ENCODE peak calls at places on chromosomes 5 and 9, in six cellular contexts. R is H9, Z is mesenchymal stem cell, M is neuronal stem cell, E is mesendoderm, P is IMR-90. B is an unnamed sample.

GRCh38 chr5:174608631-174609097 is 115.7 kb upstream of the MSX2 start:
- DNase-seq in R (no peak), Z (no peak), M (no peak), E (no peak), P (no peak), B (no peak)

GRCh38 chr9:106859957-106860715 is 2.8 kb upstream of the ZNF462 start:
- DNase-seq in R (peak; percentile 86), Z (peak; percentile 63), M (peak; percentile 60), E (peak; percentile 92), P (no peak), B (peak; percentile 21)

GRCh38 chr9:110256392-110257096 is at the start of gene TXN:
- DNase-seq in R (peak; percentile 82), Z (peak; percentile 95), M (peak; percentile 80), E (peak; percentile 89), P (peak; percentile 87), B (peak; percentile 76)

GRCh38 chr5:97231025-97231636 is 48.1 kb upstream of the RIOK2 start:
- DNase-seq in R (peak; percentile 30), Z (peak; percentile 77), M (peak; percentile 51), E (peak; percentile 76), P (peak; percentile 86), B (peak; percentile 60)

GRCh38 chr5:142426129-142426641 is 101.4 kb upstream of the SPRY4 start:
- DNase-seq in R (no peak), Z (peak; percentile 81), M (no peak), E (peak; percentile 54), P (peak; percentile 63), B (no peak)

GRCh38 chr5:1548702-1549523 is 25.2 kb upstream of the LPCAT1 start:
- DNase-seq in R (no peak), Z (no peak), M (no peak), E (no peak), P (no peak), B (peak; percentile 97)

GRCh38 chr5:169494383-169495251 is 89.0 kb upstream of the SPDL1 start:
- DNase-seq in R (no peak), Z (no peak), M (no peak), E (no peak), P (no peak), B (no peak)

GRCh38 chr5:125484272-125485002 is 738.0 kb upstream of the ZNF608 start:
- DNase-seq in R (no peak), Z (peak; percentile 98), M (no peak), E (no peak), P (peak; percentile 93), B (no peak)

GRCh38 chr5:163460562-163461176 is at the start of gene HMMR:
- DNase-seq in R (no peak), Z (peak; percentile 64), M (no peak), E (peak; percentile 86), P (peak; percentile 23), B (peak; percentile 26)
- H2BK120ac ChIP-seq in R (no peak within 1 kb of the TSS), Z (peak within 1 kb of the TSS; percentile 84), M (no peak within 1 kb of the TSS), E (no peak within 1 kb of the TSS), P (peak within 1 kb of the TSS; percentile 84), B (peak within 1 kb of the TSS; percentile 96)

DNA sequence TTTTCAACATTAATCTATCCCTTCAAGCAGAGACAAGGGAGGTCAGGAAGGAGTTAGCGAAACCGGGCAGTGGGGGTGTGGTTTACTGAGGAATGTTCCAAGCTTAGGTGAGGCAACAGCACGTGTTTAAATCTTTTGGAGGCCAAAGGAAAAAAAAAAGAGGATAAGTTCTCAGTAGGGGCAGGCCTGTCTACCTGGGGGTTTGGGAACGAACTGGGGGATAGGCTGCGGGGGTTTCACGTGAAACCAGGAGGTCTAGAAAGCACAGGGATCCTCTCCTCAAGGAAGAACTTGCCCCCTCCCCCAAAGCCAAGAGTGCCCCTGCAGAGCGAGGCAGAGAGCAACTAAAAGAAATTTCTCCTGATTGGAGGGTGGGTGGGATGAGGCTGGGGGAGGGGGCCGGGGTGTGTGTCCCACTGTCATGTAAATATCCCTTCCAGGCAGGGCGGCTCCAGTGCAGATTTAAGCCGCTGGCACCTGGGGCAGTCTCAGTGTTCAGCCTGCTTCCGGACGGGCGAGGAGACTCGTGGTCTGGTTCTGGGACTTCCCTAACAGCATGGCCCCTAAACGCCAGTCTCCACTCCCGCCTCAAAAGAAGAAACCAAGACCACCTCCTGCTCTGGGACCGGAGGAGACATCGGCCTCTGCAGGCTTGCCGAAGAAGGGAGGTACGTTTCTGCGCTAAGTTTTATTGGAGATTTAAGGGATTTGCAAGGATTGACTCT is 5.5 kb upstream of the SET start:
- DNase-seq in R (peak; percentile 97), Z (peak; percentile 51), M (peak; percentile 76), E (peak; percentile 95), P (peak; percentile 19), B (peak; percentile 70)
- H2BK120ac ChIP-seq in R (no peak overlapping the region), Z (peak overlapping the region; percentile 71), M (no peak overlapping the region), E (no peak overlapping the region), P (peak overlapping the region; percentile 61), B (peak overlapping the region; percentile 67)

DNA sequence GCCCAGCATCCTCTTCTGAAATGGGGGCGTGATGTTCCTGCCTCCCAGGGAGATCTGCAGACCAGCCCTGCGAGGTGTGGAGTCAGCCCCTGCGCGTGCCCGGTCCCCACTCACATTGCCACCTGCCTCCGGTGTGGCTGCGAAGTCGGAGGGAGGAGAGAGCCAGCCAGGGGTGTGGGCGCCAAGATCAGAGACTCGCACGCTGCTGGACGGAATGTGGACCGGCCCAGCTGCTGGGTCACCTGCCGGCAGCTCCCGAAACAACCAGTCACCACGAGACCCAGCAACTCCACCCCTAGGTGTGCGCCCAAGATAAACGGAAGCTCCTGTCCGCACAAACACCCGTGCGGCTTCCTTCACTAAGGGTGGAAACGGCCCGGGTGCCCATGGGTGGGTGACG is 51.1 kb upstream of the EGFL7 start:
- DNase-seq in R (no peak), Z (no peak), M (no peak), E (no peak), P (no peak), B (peak; percentile 49)
- H2BK120ac ChIP-seq in R (no peak overlapping the region), Z (no peak overlapping the region), M (peak overlapping the region; percentile 55), E (no peak overlapping the region), P (peak overlapping the region; percentile 23), B (peak overlapping the region; percentile 77)

GRCh38 chr9:115845648-115846312 is 307.8 kb upstream of the PAPPA start:
- DNase-seq in R (peak; percentile 31), Z (peak; percentile 97), M (no peak), E (peak; percentile 37), P (peak; percentile 92), B (peak; percentile 95)
- H2BK120ac ChIP-seq in R (no peak overlapping the region), Z (no peak overlapping the region), M (no peak overlapping the region), E (no peak overlapping the region), P (peak overlapping the region; percentile 69), B (no peak overlapping the region)

DNA sequence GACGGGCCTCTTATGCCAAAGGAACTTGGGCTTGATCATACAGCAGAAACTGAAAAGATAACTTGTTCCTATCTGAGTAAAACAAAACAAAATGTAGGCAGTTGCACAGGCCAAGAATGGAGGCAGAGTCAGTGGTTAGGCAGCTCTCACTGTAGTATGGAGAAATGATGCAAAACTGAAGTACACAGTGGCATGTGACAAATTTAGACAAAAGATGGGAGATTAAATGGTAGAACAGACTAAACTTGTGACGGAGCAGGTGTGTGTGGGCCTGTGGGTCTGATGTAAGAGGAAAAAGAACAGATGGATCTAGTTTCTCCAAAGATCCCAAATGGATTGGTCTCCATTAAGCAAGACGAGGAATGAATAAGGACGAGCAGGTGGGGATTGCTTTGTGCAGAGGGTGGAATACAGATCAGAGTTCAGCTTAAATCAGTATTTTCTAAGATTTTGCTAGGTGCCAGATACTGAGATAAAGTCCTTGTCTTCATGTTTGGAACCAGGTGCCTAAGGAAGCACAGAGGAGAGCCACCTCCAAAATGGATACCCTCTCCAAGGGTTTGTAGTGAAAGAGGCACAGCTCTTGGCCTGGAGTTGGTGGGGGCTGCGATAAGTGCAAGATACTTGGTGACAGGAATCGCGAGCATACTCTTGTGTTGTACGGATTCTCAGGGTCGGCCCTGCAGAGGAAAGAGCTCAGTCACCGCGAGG is 722 bp upstream of the DCP2 start:
- DNase-seq in R (no peak), Z (no peak), M (no peak), E (no peak), P (no peak), B (no peak)
- H2BK120ac ChIP-seq in R (no peak overlapping the region), Z (no peak overlapping the region), M (no peak overlapping the region), E (no peak overlapping the region), P (peak overlapping the region; percentile 61), B (peak overlapping the region; percentile 61)

GRCh38 chr9:88418715-88419540 is 30.7 kb downstream of the SPIN1 start:
- DNase-seq in R (peak; percentile 68), Z (no peak), M (no peak), E (no peak), P (no peak), B (peak; percentile 72)
- H2BK120ac ChIP-seq in R (no peak overlapping the region), Z (no peak overlapping the region), M (no peak overlapping the region), E (no peak overlapping the region), P (no peak overlapping the region), B (no peak overlapping the region)

GRCh38 chr5:55154893-55155292 is 5.1 kb upstream of the GPX8 start:
- DNase-seq in R (no peak), Z (peak; percentile 42), M (no peak), E (no peak), P (peak; percentile 80), B (no peak)

GRCh38 chr5:55160493-55161209 is 680 bp downstream of the GPX8 start:
- DNase-seq in R (peak; percentile 50), Z (peak; percentile 96), M (no peak), E (peak; percentile 88), P (peak; percentile 98), B (peak; percentile 92)

DNA sequence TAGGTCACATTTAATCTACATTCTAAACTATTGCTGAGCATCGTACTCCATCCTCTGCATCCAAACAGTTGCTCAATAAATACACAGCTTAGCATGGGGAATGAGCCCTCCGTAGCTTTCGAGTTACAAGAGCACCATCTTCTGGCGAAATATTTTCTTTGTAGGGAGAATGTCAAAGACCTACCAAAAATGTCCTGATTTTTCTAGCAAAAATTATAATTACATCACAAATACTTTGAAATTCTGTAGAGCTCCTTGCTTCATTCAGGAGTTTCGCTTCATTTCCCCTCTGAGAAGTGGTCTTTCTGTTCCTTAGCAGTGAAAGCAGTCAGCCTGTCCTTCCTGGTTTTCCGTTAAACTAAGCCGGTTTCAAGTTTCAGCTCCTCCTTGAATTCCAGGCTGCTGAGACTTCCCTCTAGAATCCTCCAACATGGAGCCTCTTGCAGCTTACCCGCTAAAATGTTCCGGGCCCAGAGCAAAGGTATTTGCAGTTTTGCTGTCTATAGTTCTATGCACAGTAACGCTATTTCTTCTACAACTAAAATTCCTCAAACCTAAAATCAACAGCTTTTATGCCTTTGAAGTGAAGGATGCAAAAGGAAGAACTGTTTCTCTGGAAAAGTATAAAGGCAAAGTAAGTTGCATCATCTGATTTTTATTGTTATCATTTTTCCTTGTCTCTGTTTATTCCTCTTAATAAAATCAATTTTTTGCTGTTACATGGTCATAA is at the start of gene GPX8:
- DNase-seq in R (peak; percentile 58), Z (peak; percentile 94), M (peak; percentile 69), E (peak; percentile 94), P (peak; percentile 92), B (peak; percentile 71)
- H2BK120ac ChIP-seq in R (no peak within 1 kb of the TSS), Z (no peak within 1 kb of the TSS), M (no peak within 1 kb of the TSS), E (no peak within 1 kb of the TSS), P (peak within 1 kb of the TSS; percentile 93), B (no peak within 1 kb of the TSS)

GRCh38 chr5:298737-299125 is 22.8 kb upstream of the AHRR start:
- DNase-seq in R (no peak), Z (no peak), M (no peak), E (no peak), P (no peak), B (no peak)
- H2BK120ac ChIP-seq in R (no peak overlapping the region), Z (no peak overlapping the region), M (no peak overlapping the region), E (no peak overlapping the region), P (no peak overlapping the region), B (no peak overlapping the region)